ENCODE peak calls at places on chromosome 14, in nine cellular contexts. H, I, J, O, T, R, L, A and K are unnamed samples.

GRCh38 chr14:73786942-73787759 is 64.5 kb upstream of the PTGR2 start:
- DNase-seq in H (no peak), I (no peak), J (peak), O (no peak), T (peak), R (peak), L (peak), A (peak), K (peak)

GRCh38 chr14:92058006-92058917 is 18.4 kb upstream of the TRIP11 start:
- DNase-seq in H (no peak), I (no peak), J (no peak), O (no peak), T (no peak), R (no peak), L (no peak), A (no peak), K (no peak)

GRCh38 chr14:100092832-100093231 is 27.6 kb downstream of the EVL start:
- DNase-seq in H (no peak), I (no peak), J (no peak), O (no peak), T (no peak), R (no peak), L (no peak), A (no peak), K (no peak)

GRCh38 chr14:100889641-100890040 is 13.9 kb downstream of the RTL1 start:
- DNase-seq in H (no peak), I (no peak), J (no peak), O (no peak), T (no peak), R (no peak), L (no peak), A (no peak), K (peak)

GRCh38 chr14:20631023-20631820 is 10.3 kb downstream of the OR6S1 start:
- DNase-seq in H (peak), I (no peak), J (peak), O (no peak), T (peak), R (no peak), L (peak), A (no peak), K (no peak)

GRCh38 chr14:76701981-76702380 is 59.3 kb upstream of the VASH1 start:
- DNase-seq in H (no peak), I (no peak), J (no peak), O (no peak), T (no peak), R (no peak), L (no peak), A (no peak), K (no peak)

GRCh38 chr14:91127411-91127810 is 13.5 kb downstream of the DGLUCY start:
- DNase-seq in H (no peak), I (no peak), J (no peak), O (peak), T (no peak), R (no peak), L (no peak), A (no peak), K (no peak)

GRCh38 chr14:61607570-61608244 is 87.6 kb upstream of the HIF1A start:
- DNase-seq in H (no peak), I (no peak), J (peak), O (no peak), T (no peak), R (no peak), L (peak), A (no peak), K (no peak)

GRCh38 chr14:26605602-26606001 is 7.8 kb upstream of the NOVA1 start:
- DNase-seq in H (no peak), I (no peak), J (peak), O (no peak), T (no peak), R (no peak), L (no peak), A (no peak), K (no peak)

GRCh38 chr14:105331575-105332351 is 17.2 kb downstream of the PACS2 start:
- DNase-seq in H (no peak), I (no peak), J (no peak), O (no peak), T (no peak), R (no peak), L (no peak), A (no peak), K (no peak)

GRCh38 chr14:22900088-22900799 is 17.2 kb downstream of the REM2 start:
- DNase-seq in H (peak), I (peak), J (peak), O (peak), T (peak), R (no peak), L (peak), A (no peak), K (no peak)

GRCh38 chr14:77376771-77377501 is at the start of the genes SAMD15 and TMED8:
- DNase-seq in H (peak), I (peak), J (peak), O (peak), T (peak), R (peak), L (peak), A (peak), K (peak)

GRCh38 chr14:55514819-55515470 is 65.1 kb upstream of the KTN1 start:
- DNase-seq in H (peak), I (peak), J (no peak), O (no peak), T (peak), R (no peak), L (no peak), A (no peak), K (no peak)

GRCh38 chr14:92651106-92651792 is 97.2 kb downstream of the LGMN start:
- DNase-seq in H (no peak), I (no peak), J (no peak), O (no peak), T (no peak), R (no peak), L (no peak), A (peak), K (peak)

GRCh38 chr14:100049220-100049619 is 16.0 kb upstream of the EVL start:
- DNase-seq in H (peak), I (peak), J (no peak), O (no peak), T (peak), R (no peak), L (no peak), A (no peak), K (no peak)

GRCh38 chr14:99320621-99321235 is 48.7 kb upstream of the BCL11B start:
- DNase-seq in H (no peak), I (no peak), J (no peak), O (no peak), T (no peak), R (no peak), L (no peak), A (no peak), K (no peak)

GRCh38 chr14:96415559-96415958 is 23.6 kb downstream of the AK7 start:
- DNase-seq in H (no peak), I (no peak), J (no peak), O (no peak), T (no peak), R (no peak), L (no peak), A (no peak), K (no peak)

GRCh38 chr14:93175492-93175891 is 9.2 kb downstream of the MOAP1 start:
- DNase-seq in H (no peak), I (no peak), J (no peak), O (no peak), T (no peak), R (no peak), L (no peak), A (no peak), K (no peak)

GRCh38 chr14:91413547-91414474 is 3.8 kb downstream of the CCDC88C start:
- DNase-seq in H (no peak), I (no peak), J (no peak), O (peak), T (no peak), R (peak), L (peak), A (no peak), K (no peak)

GRCh38 chr14:41606249-41607118 is at the start of gene LRFN5:
- DNase-seq in H (peak), I (no peak), J (peak), O (no peak), T (peak), R (peak), L (peak), A (no peak), K (no peak)

GRCh38 chr14:59728294-59728693 is 142.3 kb downstream of the RTN1 start:
- DNase-seq in H (no peak), I (no peak), J (peak), O (no peak), T (no peak), R (no peak), L (no peak), A (no peak), K (no peak)

GRCh38 chr14:51715250-51715649 is 63.5 kb downstream of the FRMD6 start:
- DNase-seq in H (no peak), I (no peak), J (no peak), O (no peak), T (no peak), R (no peak), L (no peak), A (no peak), K (no peak)

GRCh38 chr14:35289623-35290022 is 2.6 kb upstream of the PSMA6 start:
- DNase-seq in H (no peak), I (no peak), J (no peak), O (no peak), T (no peak), R (no peak), L (no peak), A (no peak), K (no peak)

GRCh38 chr14:53236708-53237107 is 83.6 kb upstream of the DDHD1 start:
- DNase-seq in H (no peak), I (no peak), J (no peak), O (no peak), T (no peak), R (no peak), L (no peak), A (no peak), K (no peak)

GRCh38 chr14:67814826-67815225 is 1.6 kb downstream of the ZFYVE26 start:
- DNase-seq in H (no peak), I (no peak), J (no peak), O (no peak), T (no peak), R (no peak), L (no peak), A (no peak), K (no peak)

GRCh38 chr14:33567736-33568124 is 383.1 kb downstream of the EGLN3 start:
- DNase-seq in H (peak), I (no peak), J (no peak), O (peak), T (no peak), R (no peak), L (no peak), A (no peak), K (no peak)

GRCh38 chr14:101008631-101009336 is 105.3 kb upstream of the RTL1 start:
- DNase-seq in H (peak), I (peak), J (no peak), O (no peak), T (peak), R (no peak), L (no peak), A (no peak), K (no peak)